ENCODE peak calls at places on chromosomes 3 and 15, in five cellular contexts. D is upper lobe of right lung, X is fibroblast of lung, J is HepG2, R is activated T-cell treated with anti-CD3 and anti-CD28 coated beads for 24 hours. G is an unnamed sample.

GRCh38 chr15:33912326-33912725 is 56.0 kb upstream of the CHRM5 start:
- DNase-seq in D (no peak), X (no peak), J (no peak), R (no peak), G (no peak)

GRCh38 chr3:41175365-41175764 is 23.9 kb upstream of the CTNNB1 start:
- DNase-seq in D (no peak), X (no peak), J (no peak), R (no peak), G (no peak)

GRCh38 chr3:160225181-160226025 is at the start of gene C3orf80:
- DNase-seq in D (peak; percentile 84), X (peak; percentile 21), J (peak; percentile 12), R (peak; percentile 23), G (peak; percentile 78)

GRCh38 chr15:22887157-22887951 is 48.9 kb downstream of the NIPA2 start:
- DNase-seq in D (no peak), X (peak; percentile 83), J (no peak), R (no peak), G (no peak)

GRCh38 chr3:9976736-9977709 is 9.6 kb downstream of the EMC3 start:
- DNase-seq in D (peak; percentile 76), X (peak; percentile 99), J (peak; percentile 86), R (no peak), G (peak; percentile 85)

GRCh38 chr3:18988619-18989229 is 159.6 kb upstream of the KCNH8 start:
- DNase-seq in D (no peak), X (no peak), J (peak; percentile 12), R (no peak), G (no peak)

GRCh38 chr15:78461171-78461881 is 23.3 kb downstream of the IREB2 start:
- DNase-seq in D (no peak), X (peak; percentile 11), J (no peak), R (no peak), G (no peak)

GRCh38 chr3:52771702-52772101 is 962 bp upstream of the NEK4 start:
- DNase-seq in D (peak; percentile 3), X (no peak), J (no peak), R (no peak), G (no peak)

GRCh38 chr3:49925485-49925884 is 4.1 kb downstream of the MON1A start:
- DNase-seq in D (no peak), X (no peak), J (no peak), R (no peak), G (no peak)

GRCh38 chr3:131454501-131454900 is 48.3 kb downstream of the MRPL3 start:
- DNase-seq in D (no peak), X (peak; percentile 55), J (no peak), R (no peak), G (no peak)

G was measured in kidney.